ENCODE peak calls at places on chromosomes 3 and 15, in six cellular contexts. One of them, this sample, is unnamed.

GRCh38 chr3:44090036-44090435 is 151.7 kb upstream of the TOPAZ1 start:
- DNase-seq in endothelial cell of umbilical vein: no peak
- DNase-seq in A549: no peak
- DNase-seq in HepG2: no peak
- DNase-seq in K562: no peak
- DNase-seq in GM12878: no peak
- DNase-seq in this sample: no peak

GRCh38 chr3:133662256-133662773 is 574 bp upstream of the TOPBP1 start:
- DNase-seq in endothelial cell of umbilical vein: peak; percentile 30
- DNase-seq in A549: no peak
- DNase-seq in HepG2: peak; percentile 71
- DNase-seq in K562: peak; percentile 56
- DNase-seq in GM12878: no peak
- DNase-seq in this sample: peak; percentile 58

GRCh38 chr3:154615451-154615850 is 185.5 kb upstream of the GPR149 start:
- DNase-seq in endothelial cell of umbilical vein: no peak
- DNase-seq in A549: no peak
- DNase-seq in HepG2: no peak
- DNase-seq in K562: no peak
- DNase-seq in GM12878: no peak
- DNase-seq in this sample: no peak

GRCh38 chr3:13371100-13372075 is 48.7 kb downstream of the NUP210 start:
- DNase-seq in endothelial cell of umbilical vein: no peak
- DNase-seq in A549: no peak
- DNase-seq in HepG2: no peak
- DNase-seq in K562: no peak
- DNase-seq in GM12878: no peak
- DNase-seq in this sample: no peak

GRCh38 chr15:55319537-55320325 is 709 bp downstream of the PIGB start:
- DNase-seq in endothelial cell of umbilical vein: no peak
- DNase-seq in A549: no peak
- DNase-seq in HepG2: no peak
- DNase-seq in K562: peak; percentile 76
- DNase-seq in GM12878: peak; percentile 32
- DNase-seq in this sample: peak; percentile 84

GRCh38 chr3:171943262-171944108 is 95.9 kb upstream of the FNDC3B start:
- DNase-seq in endothelial cell of umbilical vein: no peak
- DNase-seq in A549: no peak
- DNase-seq in HepG2: no peak
- DNase-seq in K562: no peak
- DNase-seq in GM12878: no peak
- DNase-seq in this sample: no peak

GRCh38 chr3:7194081-7194835 is 333.3 kb downstream of the GRM7 start:
- DNase-seq in endothelial cell of umbilical vein: no peak
- DNase-seq in A549: no peak
- DNase-seq in HepG2: no peak
- DNase-seq in K562: no peak
- DNase-seq in GM12878: no peak
- DNase-seq in this sample: no peak

GRCh38 chr3:123725652-123726400 is 141.0 kb upstream of the HACD2 start:
- DNase-seq in endothelial cell of umbilical vein: no peak
- DNase-seq in A549: no peak
- DNase-seq in HepG2: no peak
- DNase-seq in K562: no peak
- DNase-seq in GM12878: no peak
- DNase-seq in this sample: no peak

GRCh38 chr15:73232771-73233170 is 136.0 kb downstream of the HCN4 start:
- DNase-seq in endothelial cell of umbilical vein: no peak
- DNase-seq in A549: no peak
- DNase-seq in HepG2: no peak
- DNase-seq in K562: no peak
- DNase-seq in GM12878: no peak
- DNase-seq in this sample: no peak

GRCh38 chr15:38134252-38134651 is 118.4 kb upstream of the SPRED1 start:
- DNase-seq in endothelial cell of umbilical vein: no peak
- DNase-seq in A549: no peak
- DNase-seq in HepG2: no peak
- DNase-seq in K562: no peak
- DNase-seq in GM12878: no peak
- DNase-seq in this sample: peak; percentile 21

GRCh38 chr3:30501526-30501925 is 104.9 kb upstream of the TGFBR2 start:
- DNase-seq in endothelial cell of umbilical vein: no peak
- DNase-seq in A549: no peak
- DNase-seq in HepG2: no peak
- DNase-seq in K562: no peak
- DNase-seq in GM12878: no peak
- DNase-seq in this sample: no peak

GRCh38 chr3:56398659-56399058 is 69.6 kb downstream of the ERC2 start:
- DNase-seq in endothelial cell of umbilical vein: no peak
- DNase-seq in A549: no peak
- DNase-seq in HepG2: no peak
- DNase-seq in K562: no peak
- DNase-seq in GM12878: no peak
- DNase-seq in this sample: no peak

GRCh38 chr3:87191641-87192040 is 35.5 kb upstream of the CHMP2B start:
- DNase-seq in endothelial cell of umbilical vein: peak; percentile 4
- DNase-seq in A549: no peak
- DNase-seq in HepG2: no peak
- DNase-seq in K562: no peak
- DNase-seq in GM12878: no peak
- DNase-seq in this sample: no peak

GRCh38 chr3:10542518-10542917 is 37.1 kb upstream of the ATP2B2 start:
- DNase-seq in endothelial cell of umbilical vein: no peak
- DNase-seq in A549: no peak
- DNase-seq in HepG2: no peak
- DNase-seq in K562: no peak
- DNase-seq in GM12878: no peak
- DNase-seq in this sample: no peak

GRCh38 chr15:38129531-38130199 is 123.0 kb upstream of the SPRED1 start:
- DNase-seq in endothelial cell of umbilical vein: peak; percentile 66
- DNase-seq in A549: no peak
- DNase-seq in HepG2: no peak
- DNase-seq in K562: peak; percentile 30
- DNase-seq in GM12878: peak; percentile 39
- DNase-seq in this sample: peak; percentile 76

GRCh38 chr3:18888370-18888769 is 259.9 kb upstream of the KCNH8 start:
- DNase-seq in endothelial cell of umbilical vein: no peak
- DNase-seq in A549: no peak
- DNase-seq in HepG2: no peak
- DNase-seq in K562: no peak
- DNase-seq in GM12878: no peak
- DNase-seq in this sample: no peak

GRCh38 chr15:31024979-31025378 is 33.6 kb upstream of the MTMR10 start:
- DNase-seq in endothelial cell of umbilical vein: peak; percentile 43
- DNase-seq in A549: no peak
- DNase-seq in HepG2: peak; percentile 51
- DNase-seq in K562: no peak
- DNase-seq in GM12878: no peak
- DNase-seq in this sample: no peak

GRCh38 chr3:127210654-127210943 is 17.7 kb downstream of the PRR23E start:
- DNase-seq in endothelial cell of umbilical vein: no peak
- DNase-seq in A549: no peak
- DNase-seq in HepG2: no peak
- DNase-seq in K562: no peak
- DNase-seq in GM12878: no peak
- DNase-seq in this sample: no peak

GRCh38 chr3:190307164-190307545 is 15.1 kb downstream of the CLDN1 start:
- DNase-seq in endothelial cell of umbilical vein: no peak
- DNase-seq in A549: no peak
- DNase-seq in HepG2: peak; percentile 94
- DNase-seq in K562: no peak
- DNase-seq in GM12878: no peak
- DNase-seq in this sample: no peak

GRCh38 chr3:102537122-102537521 is 102.3 kb downstream of the ZPLD1 start:
- DNase-seq in endothelial cell of umbilical vein: no peak
- DNase-seq in A549: no peak
- DNase-seq in HepG2: no peak
- DNase-seq in K562: no peak
- DNase-seq in GM12878: no peak
- DNase-seq in this sample: no peak

GRCh38 chr3:14879161-14879888 is 60.6 kb downstream of the FGD5 start:
- DNase-seq in endothelial cell of umbilical vein: no peak
- DNase-seq in A549: no peak
- DNase-seq in HepG2: no peak
- DNase-seq in K562: no peak
- DNase-seq in GM12878: no peak
- DNase-seq in this sample: peak; percentile 30

GRCh38 chr3:122803977-122804376 is 9.1 kb downstream of the SLC49A4 start:
- DNase-seq in endothelial cell of umbilical vein: no peak
- DNase-seq in A549: no peak
- DNase-seq in HepG2: no peak
- DNase-seq in K562: no peak
- DNase-seq in GM12878: no peak
- DNase-seq in this sample: no peak

GRCh38 chr3:173618703-173619102 is 221.2 kb downstream of the NLGN1 start:
- DNase-seq in endothelial cell of umbilical vein: no peak
- DNase-seq in A549: no peak
- DNase-seq in HepG2: no peak
- DNase-seq in K562: no peak
- DNase-seq in GM12878: no peak
- DNase-seq in this sample: no peak

GRCh38 chr3:156181509-156181908 is 61.1 kb downstream of the KCNAB1 start:
- DNase-seq in endothelial cell of umbilical vein: no peak
- DNase-seq in A549: no peak
- DNase-seq in HepG2: no peak
- DNase-seq in K562: no peak
- DNase-seq in GM12878: no peak
- DNase-seq in this sample: peak; percentile 34

DNA sequence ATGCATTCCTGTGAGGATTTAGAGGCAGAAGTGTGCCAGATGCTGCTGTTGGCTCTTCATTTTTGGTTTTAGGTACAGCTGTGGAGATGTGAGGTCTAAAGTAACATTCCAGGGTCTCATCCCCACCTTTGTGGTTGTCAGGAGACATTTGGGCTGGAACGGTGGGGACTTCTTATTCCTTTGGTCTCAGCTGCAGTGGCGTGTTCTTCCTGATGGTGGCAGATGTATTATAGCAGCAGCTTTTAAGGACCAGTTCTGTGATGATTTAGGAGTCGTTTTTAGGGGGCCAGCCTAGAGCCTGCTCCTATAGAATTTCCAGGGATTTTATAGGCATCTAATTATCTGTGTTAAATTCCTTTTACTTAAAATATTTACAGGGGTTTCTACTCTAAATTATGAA is 221.0 kb upstream of the EOMES start:
- DNase-seq in endothelial cell of umbilical vein: no peak
- DNase-seq in A549: no peak
- DNase-seq in HepG2: peak; percentile 16
- DNase-seq in K562: no peak
- DNase-seq in GM12878: no peak
- DNase-seq in this sample: peak; percentile 11
- TF ChIP-seq CTCF in endothelial cell of umbilical vein: no peak
- TF ChIP-seq CTCF in A549: peak; percentile 22
- TF ChIP-seq CTCF in HepG2: peak; percentile 45
- TF ChIP-seq CTCF in K562: no peak
- TF ChIP-seq CTCF in GM12878: peak; percentile 29
- TF ChIP-seq CTCF in this sample: peak; percentile 25

GRCh38 chr15:98729446-98730042 is 81.2 kb downstream of the IGF1R start:
- DNase-seq in endothelial cell of umbilical vein: peak; percentile 44
- DNase-seq in A549: no peak
- DNase-seq in HepG2: no peak
- DNase-seq in K562: no peak
- DNase-seq in GM12878: no peak
- DNase-seq in this sample: no peak

GRCh38 chr15:98734472-98735284 is 86.3 kb downstream of the IGF1R start:
- DNase-seq in endothelial cell of umbilical vein: no peak
- DNase-seq in A549: no peak
- DNase-seq in HepG2: peak; percentile 88
- DNase-seq in K562: no peak
- DNase-seq in GM12878: no peak
- DNase-seq in this sample: peak; percentile 80

GRCh38 chr15:98730860-98731711 is 82.7 kb downstream of the IGF1R start:
- DNase-seq in endothelial cell of umbilical vein: no peak
- DNase-seq in A549: no peak
- DNase-seq in HepG2: no peak
- DNase-seq in K562: no peak
- DNase-seq in GM12878: no peak
- DNase-seq in this sample: no peak

GRCh38 chr15:98733098-98733497 is 84.8 kb downstream of the IGF1R start:
- DNase-seq in endothelial cell of umbilical vein: no peak
- DNase-seq in A549: no peak
- DNase-seq in HepG2: no peak
- DNase-seq in K562: no peak
- DNase-seq in GM12878: no peak
- DNase-seq in this sample: no peak

DNA sequence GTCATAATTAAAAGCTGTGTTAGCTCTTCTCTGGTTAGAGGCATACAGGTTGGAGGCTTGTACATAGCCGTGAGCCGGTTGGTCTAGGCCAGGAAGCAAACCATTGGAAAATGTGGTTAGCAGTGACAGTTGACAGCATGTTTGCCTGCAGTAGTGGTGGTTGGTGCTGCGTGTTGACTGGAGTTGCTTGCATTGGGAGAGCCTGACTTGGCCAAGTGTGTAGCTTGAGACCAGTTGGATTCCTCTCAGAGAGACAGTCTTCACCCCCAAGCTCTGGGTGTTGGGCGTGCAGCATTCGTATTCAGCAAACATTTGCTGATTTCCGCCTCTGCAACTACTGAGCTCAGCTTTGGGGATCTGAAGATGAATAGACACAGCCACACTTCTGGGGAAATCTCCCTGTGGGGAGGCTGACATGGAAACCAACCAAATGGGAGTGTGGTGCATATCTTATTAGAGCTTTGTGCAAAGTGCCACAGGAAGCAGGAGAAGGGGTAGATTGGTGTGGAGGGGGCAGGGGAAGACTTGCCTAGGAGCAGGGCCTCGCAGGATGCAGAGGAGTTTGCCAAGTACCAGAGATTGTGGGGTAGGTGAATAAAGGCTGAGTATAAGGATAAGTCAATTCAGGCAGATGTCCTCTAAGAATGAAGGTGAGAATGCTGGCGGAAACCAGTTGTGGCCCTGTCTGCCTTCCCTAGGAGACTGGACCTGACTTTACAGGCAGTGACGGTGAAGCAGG is 83.5 kb downstream of the IGF1R start:
- DNase-seq in endothelial cell of umbilical vein: no peak
- DNase-seq in A549: no peak
- DNase-seq in HepG2: no peak
- DNase-seq in K562: no peak
- DNase-seq in GM12878: no peak
- DNase-seq in this sample: peak; percentile 17
- TF ChIP-seq MYC in endothelial cell of umbilical vein: no peak
- TF ChIP-seq MYC in A549: no peak
- TF ChIP-seq MYC in HepG2: no peak
- TF ChIP-seq MYC in K562: no peak
- TF ChIP-seq MYC in GM12878: no peak
- TF ChIP-seq MYC in this sample: no peak

GRCh38 chr3:168117059-168117458 is 21.3 kb upstream of the GOLIM4 start:
- DNase-seq in endothelial cell of umbilical vein: no peak
- DNase-seq in A549: no peak
- DNase-seq in HepG2: no peak
- DNase-seq in K562: peak; percentile 39
- DNase-seq in GM12878: no peak
- DNase-seq in this sample: no peak
- TF ChIP-seq MAX in endothelial cell of umbilical vein: no peak
- TF ChIP-seq MAX in A549: no peak
- TF ChIP-seq MAX in HepG2: no peak
- TF ChIP-seq MAX in K562: no peak
- TF ChIP-seq MAX in GM12878: no peak
- TF ChIP-seq MAX in this sample: no peak

GRCh38 chr15:33309602-33310276 is 1.0 kb upstream of the RYR3 start:
- DNase-seq in endothelial cell of umbilical vein: no peak
- DNase-seq in A549: no peak
- DNase-seq in HepG2: no peak
- DNase-seq in K562: peak; percentile 17
- DNase-seq in GM12878: no peak
- DNase-seq in this sample: peak; percentile 50
- TF ChIP-seq CTCF in endothelial cell of umbilical vein: no peak
- TF ChIP-seq CTCF in A549: peak; percentile 14
- TF ChIP-seq CTCF in HepG2: peak; percentile 18
- TF ChIP-seq CTCF in K562: peak; percentile 8
- TF ChIP-seq CTCF in GM12878: peak; percentile 15
- TF ChIP-seq CTCF in this sample: peak; percentile 28

This sample was measured in NB4.